ENCODE peak calls at places on chromosomes 6 and 20, in four cellular contexts. P, Y, E and N are unnamed samples.

GRCh38 chr20:20465259-20465658 is 97.4 kb downstream of the INSM1 start:
- DNase-seq in P (no peak), Y (no peak), E (no peak), N (no peak)

GRCh38 chr6:28537065-28537464 is 11.4 kb downstream of the GPX5 start:
- DNase-seq in P (peak), Y (no peak), E (no peak), N (no peak)

GRCh38 chr20:61958773-61959172 is 106.9 kb downstream of the TAF4 start:
- DNase-seq in P (no peak), Y (no peak), E (no peak), N (no peak)

GRCh38 chr20:25750765-25751696 is 54.4 kb upstream of the ZNF337 start:
- DNase-seq in P (peak), Y (peak), E (peak), N (peak)

GRCh38 chr6:114690625-114691024 is 347.8 kb upstream of the HS3ST5 start:
- DNase-seq in P (no peak), Y (no peak), E (no peak), N (no peak)

GRCh38 chr6:34005845-34006644 is 139.8 kb downstream of the GRM4 start:
- DNase-seq in P (no peak), Y (no peak), E (no peak), N (no peak)

GRCh38 chr6:137892271-137892708 is 25.2 kb downstream of the TNFAIP3 start:
- DNase-seq in P (peak), Y (no peak), E (no peak), N (no peak)

GRCh38 chr6:38801305-38801704 is 86.2 kb downstream of the DNAH8 start:
- DNase-seq in P (no peak), Y (no peak), E (no peak), N (no peak)

GRCh38 chr6:147438758-147439528 is 69.5 kb upstream of the SAMD5 start:
- DNase-seq in P (no peak), Y (no peak), E (no peak), N (no peak)

GRCh38 chr6:125469915-125470314 is 168.1 kb upstream of the HDDC2 start:
- DNase-seq in P (no peak), Y (no peak), E (no peak), N (no peak)

GRCh38 chr6:119207973-119208725 is 129.7 kb upstream of the FAM184A start:
- DNase-seq in P (peak), Y (no peak), E (no peak), N (no peak)

GRCh38 chr20:57398231-57398821 is 7.1 kb downstream of the RBM38 start:
- DNase-seq in P (no peak), Y (peak), E (no peak), N (no peak)

GRCh38 chr20:4018015-4018748 is 2.8 kb upstream of the RNF24 start:
- DNase-seq in P (no peak), Y (no peak), E (no peak), N (no peak)

GRCh38 chr6:14804001-14804401 is 441.9 kb upstream of the JARID2 start:
- DNase-seq in P (no peak), Y (no peak), E (no peak), N (no peak)

GRCh38 chr6:45949256-45949655 is 66.4 kb downstream of the CLIC5 start:
- DNase-seq in P (no peak), Y (no peak), E (no peak), N (no peak)

GRCh38 chr6:20360471-20361119 is 41.1 kb upstream of the E2F3 start:
- DNase-seq in P (no peak), Y (no peak), E (no peak), N (no peak)

GRCh38 chr20:6381887-6382286 is 259.1 kb upstream of the FERMT1 start:
- DNase-seq in P (peak), Y (no peak), E (peak), N (no peak)

GRCh38 chr6:90446164-90446563 is 140.7 kb downstream of the MAP3K7 start:
- DNase-seq in P (peak), Y (no peak), E (no peak), N (no peak)

GRCh38 chr20:53539516-53539915 is 54.1 kb downstream of the ZNF217 start:
- DNase-seq in P (no peak), Y (no peak), E (no peak), N (no peak)

GRCh38 chr6:43070028-43070632 is 6.0 kb upstream of the PTK7 start:
- DNase-seq in P (peak), Y (no peak), E (peak), N (peak)

GRCh38 chr20:4951299-4951698 is 50.0 kb downstream of the SLC23A2 start:
- DNase-seq in P (peak), Y (peak), E (peak), N (no peak)

GRCh38 chr6:5562277-5562676 is 301.0 kb downstream of the FARS2 start:
- DNase-seq in P (no peak), Y (no peak), E (no peak), N (no peak)

GRCh38 chr6:35370124-35370741 is 27.9 kb downstream of the PPARD start:
- DNase-seq in P (peak), Y (peak), E (peak), N (no peak)

GRCh38 chr6:111642463-111643158 is 36.9 kb upstream of the TRAF3IP2 start:
- DNase-seq in P (peak), Y (peak), E (peak), N (peak)

GRCh38 chr20:21048841-21049273 is 57.3 kb downstream of the LINC00237 start:
- DNase-seq in P (no peak), Y (no peak), E (peak), N (peak)

GRCh38 chr6:153312633-153313032 is 181.6 kb upstream of the RGS17 start:
- DNase-seq in P (peak), Y (no peak), E (peak), N (peak)

GRCh38 chr6:149964243-149965190 is 774 bp downstream of the ULBP1 start:
- DNase-seq in P (peak), Y (no peak), E (no peak), N (peak)

GRCh38 chr20:40617594-40617993 is 71.4 kb downstream of the MAFB start:
- DNase-seq in P (no peak), Y (no peak), E (no peak), N (no peak)

GRCh38 chr20:38554986-38555385 is 26.0 kb upstream of the ADIG start:
- DNase-seq in P (no peak), Y (no peak), E (no peak), N (no peak)

GRCh38 chr6:80728830-80729229 is 622.4 kb downstream of the BCKDHB start:
- DNase-seq in P (no peak), Y (no peak), E (no peak), N (no peak)

GRCh38 chr20:44405246-44405645 is 49.7 kb downstream of the HNF4A start:
- DNase-seq in P (no peak), Y (no peak), E (no peak), N (no peak)

GRCh38 chr20:36606171-36607116 is 865 bp downstream of the RAB5IF start:
- DNase-seq in P (peak), Y (no peak), E (peak), N (peak)

GRCh38 chr20:36607586-36608387 is 2.2 kb downstream of the RAB5IF start:
- DNase-seq in P (no peak), Y (no peak), E (peak), N (peak)

GRCh38 chr20:36601546-36601945 is 4.0 kb upstream of the RAB5IF start:
- DNase-seq in P (no peak), Y (no peak), E (no peak), N (no peak)

GRCh38 chr20:36604952-36605308 is 649 bp upstream of the RAB5IF start:
- DNase-seq in P (no peak), Y (peak), E (no peak), N (peak)

GRCh38 chr20:36605309-36606170 is at the start of gene RAB5IF:
- DNase-seq in P (peak), Y (peak), E (peak), N (peak)
- TF ChIP-seq POLR2A in P (peak), Y (peak), E (peak), N (peak)

DNA sequence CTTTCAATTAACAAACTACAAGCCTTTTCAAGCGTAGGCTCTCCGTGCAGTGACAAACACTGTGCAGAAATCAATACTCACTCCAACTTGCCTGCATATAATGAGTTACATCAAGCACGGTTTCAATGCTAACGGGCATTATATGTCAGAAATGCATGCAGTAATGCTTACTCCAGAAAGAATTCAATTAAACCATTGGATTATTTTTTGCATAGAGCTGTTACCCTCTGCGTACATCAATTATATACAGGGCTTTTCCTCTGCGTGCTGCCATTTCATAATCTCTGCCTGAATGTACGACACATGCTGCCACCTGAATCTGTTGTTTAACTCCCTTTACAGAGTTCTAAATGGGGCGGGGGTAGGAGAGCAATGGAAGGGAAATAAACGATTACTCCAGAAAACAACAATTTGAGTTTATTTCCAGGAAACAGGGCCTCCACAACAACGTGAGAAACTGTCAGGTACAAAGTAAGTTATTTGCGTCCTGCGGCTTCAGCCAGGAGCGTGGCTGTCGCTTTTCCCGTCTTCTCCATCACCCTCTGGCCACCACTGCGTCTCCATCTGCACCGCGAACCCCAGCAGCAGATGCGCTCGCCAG is 1.8 kb downstream of the PTPRK start:
- DNase-seq in P (no peak), Y (no peak), E (no peak), N (no peak)
- TF ChIP-seq POLR2A in P (no peak), Y (no peak), E (no peak), N (no peak)

GRCh38 chr6:170583736-170584180 is 679 bp downstream of the PDCD2 start:
- DNase-seq in P (peak), Y (no peak), E (no peak), N (no peak)

GRCh38 chr6:170584954-170585498 is 589 bp upstream of the PDCD2 start:
- DNase-seq in P (no peak), Y (no peak), E (no peak), N (no peak)

GRCh38 chr6:170578909-170579308 is 5.5 kb downstream of the PDCD2 start:
- DNase-seq in P (no peak), Y (no peak), E (no peak), N (no peak)

GRCh38 chr6:170584181-170584953 is at the start of gene PDCD2:
- DNase-seq in P (peak), Y (peak), E (peak), N (peak)
- TF ChIP-seq POLR2A in P (peak), Y (no peak), E (peak), N (peak)

GRCh38 chr20:32697608-32698007 is 23.9 kb upstream of the C20orf203 start:
- DNase-seq in P (no peak), Y (no peak), E (no peak), N (no peak)
- TF ChIP-seq POLR2A in P (no peak), Y (no peak), E (no peak), N (no peak)

DNA sequence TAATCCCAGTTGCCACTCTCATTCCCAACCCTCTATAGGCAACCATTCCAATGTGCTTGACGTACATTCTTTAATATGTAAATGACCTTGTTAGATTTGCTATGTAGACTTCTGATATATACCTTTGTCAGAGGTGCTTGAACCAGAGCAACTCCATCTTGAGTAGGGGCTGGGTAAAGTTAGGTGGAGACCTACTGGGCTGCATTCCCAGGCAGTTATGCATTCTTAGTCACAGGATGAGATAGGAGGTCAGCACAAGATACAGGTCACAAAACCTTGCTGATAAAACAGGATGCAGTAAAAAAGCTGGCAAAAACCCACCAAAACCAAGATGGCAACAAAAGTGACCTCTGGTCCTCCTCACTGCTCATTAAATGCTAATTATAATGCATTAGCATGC is 8.3 kb upstream of the HM13 start:
- DNase-seq in P (no peak), Y (no peak), E (no peak), N (no peak)
- TF ChIP-seq POLR2A in P (no peak), Y (no peak), E (no peak), N (no peak)

GRCh38 chr20:1831606-1832005 is 63.6 kb upstream of the SIRPA start:
- DNase-seq in P (no peak), Y (no peak), E (no peak), N (no peak)
- TF ChIP-seq POLR2A in P (no peak), Y (no peak), E (no peak), N (no peak)

GRCh38 chr6:26197736-26198625 is 110.8 kb downstream of the HFE start:
- DNase-seq in P (peak), Y (no peak), E (no peak), N (peak)

GRCh38 chr6:26195376-26195923 is 108.2 kb downstream of the HFE start:
- DNase-seq in P (peak), Y (peak), E (peak), N (peak)

GRCh38 chr6:26194774-26195375 is 107.6 kb downstream of the HFE start:
- DNase-seq in P (peak), Y (no peak), E (no peak), N (no peak)

GRCh38 chr6:26196846-26197683 is 109.8 kb downstream of the HFE start:
- DNase-seq in P (peak), Y (peak), E (no peak), N (peak)

GRCh38 chr6:26195924-26196845 is 109.0 kb downstream of the HFE start:
- DNase-seq in P (peak), Y (no peak), E (no peak), N (peak)
- TF ChIP-seq POLR2A in P (no peak), Y (no peak), E (no peak), N (no peak)

GRCh38 chr6:31576897-31577341 is 1.6 kb downstream of the TNF start:
- DNase-seq in P (no peak), Y (no peak), E (no peak), N (no peak)
- TF ChIP-seq POLR2A in P (no peak), Y (no peak), E (no peak), N (no peak)